ENCODE peak calls at places on chromosomes 7 and 10, in four cellular contexts. One of them, this sample, is unnamed.

GRCh38 chr7:151435971-151436370 is 4.0 kb downstream of the CRYGN start:
- DNase-seq in iris pigment epithelial cell: no peak
- DNase-seq in choroid plexus epithelial cell: no peak
- DNase-seq in mammary epithelial cell: no peak
- DNase-seq in this sample: no peak

GRCh38 chr10:98433881-98434732 is 12.6 kb downstream of the HPS1 start:
- DNase-seq in iris pigment epithelial cell: peak; percentile 71
- DNase-seq in mammary epithelial cell: peak; percentile 23
- DNase-seq in choroid plexus epithelial cell: peak; percentile 55
- DNase-seq in this sample: no peak

GRCh38 chr7:149772821-149773425 is 465 bp downstream of the ZNF467 start:
- DNase-seq in mammary epithelial cell: no peak
- DNase-seq in iris pigment epithelial cell: no peak
- DNase-seq in choroid plexus epithelial cell: no peak
- DNase-seq in this sample: no peak

GRCh38 chr10:35079763-35080162 is 10.4 kb downstream of the CUL2 start:
- DNase-seq in mammary epithelial cell: peak; percentile 70
- DNase-seq in iris pigment epithelial cell: peak; percentile 92
- DNase-seq in choroid plexus epithelial cell: peak; percentile 79
- DNase-seq in this sample: no peak

GRCh38 chr7:44449531-44449930 is 40.9 kb downstream of the NUDCD3 start:
- DNase-seq in mammary epithelial cell: no peak
- DNase-seq in choroid plexus epithelial cell: peak; percentile 16
- DNase-seq in iris pigment epithelial cell: no peak
- DNase-seq in this sample: no peak

GRCh38 chr7:1852781-1853618 is 182.9 kb downstream of the ELFN1 start:
- DNase-seq in iris pigment epithelial cell: no peak
- DNase-seq in mammary epithelial cell: no peak
- DNase-seq in choroid plexus epithelial cell: no peak
- DNase-seq in this sample: no peak

GRCh38 chr10:84095821-84096497 is 43.4 kb upstream of the GHITM start:
- DNase-seq in mammary epithelial cell: no peak
- DNase-seq in iris pigment epithelial cell: peak; percentile 2
- DNase-seq in choroid plexus epithelial cell: peak; percentile 34
- DNase-seq in this sample: no peak

GRCh38 chr10:35925511-35925910 is 283.4 kb upstream of the FZD8 start:
- DNase-seq in mammary epithelial cell: no peak
- DNase-seq in choroid plexus epithelial cell: peak; percentile 61
- DNase-seq in iris pigment epithelial cell: peak; percentile 28
- DNase-seq in this sample: no peak

GRCh38 chr10:14253711-14254110 is 77.0 kb downstream of the FRMD4A start:
- DNase-seq in mammary epithelial cell: no peak
- DNase-seq in iris pigment epithelial cell: no peak
- DNase-seq in choroid plexus epithelial cell: no peak
- DNase-seq in this sample: no peak

GRCh38 chr7:6589829-6590644 is at the start of gene INTS15:
- DNase-seq in choroid plexus epithelial cell: peak; percentile 84
- DNase-seq in mammary epithelial cell: peak; percentile 75
- DNase-seq in iris pigment epithelial cell: peak; percentile 81
- DNase-seq in this sample: peak; percentile 84

GRCh38 chr10:69051303-69051702 is 36.6 kb upstream of the SRGN start:
- DNase-seq in choroid plexus epithelial cell: peak; percentile 47
- DNase-seq in mammary epithelial cell: no peak
- DNase-seq in iris pigment epithelial cell: peak; percentile 39
- DNase-seq in this sample: peak; percentile 51

GRCh38 chr7:92988051-92988450 is 129.7 kb downstream of the SAMD9 start:
- DNase-seq in mammary epithelial cell: peak; percentile 74
- DNase-seq in iris pigment epithelial cell: peak; percentile 69
- DNase-seq in choroid plexus epithelial cell: peak; percentile 83
- DNase-seq in this sample: no peak

GRCh38 chr10:96402417-96403305 is 43.9 kb upstream of the OPALIN start:
- DNase-seq in choroid plexus epithelial cell: no peak
- DNase-seq in iris pigment epithelial cell: no peak
- DNase-seq in mammary epithelial cell: no peak
- DNase-seq in this sample: no peak

GRCh38 chr10:71128311-71129010 is 83.9 kb upstream of the UNC5B start:
- DNase-seq in choroid plexus epithelial cell: no peak
- DNase-seq in iris pigment epithelial cell: peak; percentile 5
- DNase-seq in mammary epithelial cell: no peak
- DNase-seq in this sample: no peak

GRCh38 chr10:79135790-79136189 is 67.0 kb downstream of the ZMIZ1 start:
- DNase-seq in iris pigment epithelial cell: no peak
- DNase-seq in choroid plexus epithelial cell: no peak
- DNase-seq in mammary epithelial cell: no peak
- DNase-seq in this sample: no peak

GRCh38 chr10:112954974-112955735 is 5.1 kb downstream of the TCF7L2 start:
- DNase-seq in mammary epithelial cell: no peak
- DNase-seq in choroid plexus epithelial cell: no peak
- DNase-seq in iris pigment epithelial cell: no peak
- DNase-seq in this sample: no peak

GRCh38 chr10:72557362-72557761 is 68.5 kb downstream of the MICU1 start:
- DNase-seq in mammary epithelial cell: no peak
- DNase-seq in iris pigment epithelial cell: peak; percentile 91
- DNase-seq in choroid plexus epithelial cell: peak; percentile 94
- DNase-seq in this sample: no peak

GRCh38 chr7:90178592-90179279 is 24.5 kb downstream of the STEAP1 start:
- DNase-seq in choroid plexus epithelial cell: peak; percentile 71
- DNase-seq in iris pigment epithelial cell: peak; percentile 68
- DNase-seq in mammary epithelial cell: peak; percentile 89
- DNase-seq in this sample: peak; percentile 9

GRCh38 chr10:62454696-62455451 is 80.7 kb downstream of the ZNF365 start:
- DNase-seq in mammary epithelial cell: peak; percentile 60
- DNase-seq in choroid plexus epithelial cell: peak; percentile 75
- DNase-seq in iris pigment epithelial cell: peak; percentile 75
- DNase-seq in this sample: no peak

GRCh38 chr7:92835851-92836488 is 403 bp downstream of the CDK6 start:
- DNase-seq in choroid plexus epithelial cell: peak; percentile 50
- DNase-seq in mammary epithelial cell: no peak
- DNase-seq in iris pigment epithelial cell: peak; percentile 47
- DNase-seq in this sample: peak; percentile 57

GRCh38 chr10:100364735-100365391 is 17.8 kb downstream of the SCD start:
- DNase-seq in choroid plexus epithelial cell: peak; percentile 78
- DNase-seq in mammary epithelial cell: peak; percentile 90
- DNase-seq in iris pigment epithelial cell: peak; percentile 66
- DNase-seq in this sample: no peak

GRCh38 chr10:128115356-128115755 is 10.9 kb downstream of the MKI67 start:
- DNase-seq in choroid plexus epithelial cell: no peak
- DNase-seq in mammary epithelial cell: no peak
- DNase-seq in iris pigment epithelial cell: no peak
- DNase-seq in this sample: no peak

GRCh38 chr10:5488272-5489161 is 10.9 kb downstream of the CALML5 start:
- DNase-seq in iris pigment epithelial cell: no peak
- DNase-seq in choroid plexus epithelial cell: no peak
- DNase-seq in mammary epithelial cell: peak; percentile 94
- DNase-seq in this sample: no peak

GRCh38 chr10:96968682-96969423 is 136.8 kb downstream of the LCOR start:
- DNase-seq in iris pigment epithelial cell: no peak
- DNase-seq in choroid plexus epithelial cell: no peak
- DNase-seq in mammary epithelial cell: no peak
- DNase-seq in this sample: no peak

GRCh38 chr10:100370976-100371706 is 24.1 kb downstream of the SCD start:
- DNase-seq in mammary epithelial cell: peak; percentile 94
- DNase-seq in iris pigment epithelial cell: peak; percentile 83
- DNase-seq in choroid plexus epithelial cell: peak; percentile 74
- DNase-seq in this sample: peak; percentile 73

GRCh38 chr10:1169186-1169885 is 113.2 kb downstream of the WDR37 start:
- DNase-seq in mammary epithelial cell: no peak
- DNase-seq in choroid plexus epithelial cell: no peak
- DNase-seq in iris pigment epithelial cell: no peak
- DNase-seq in this sample: no peak

GRCh38 chr7:107147464-107148214 is 21.2 kb upstream of the HBP1 start:
- DNase-seq in choroid plexus epithelial cell: peak; percentile 65
- DNase-seq in iris pigment epithelial cell: peak; percentile 55
- DNase-seq in mammary epithelial cell: peak; percentile 17
- DNase-seq in this sample: no peak

GRCh38 chr7:23655433-23655832 is 24.6 kb upstream of the FAM221A start:
- DNase-seq in choroid plexus epithelial cell: no peak
- DNase-seq in iris pigment epithelial cell: no peak
- DNase-seq in mammary epithelial cell: no peak
- DNase-seq in this sample: no peak

GRCh38 chr10:27801171-27801785 is 55.7 kb upstream of the MKX start:
- DNase-seq in choroid plexus epithelial cell: no peak
- DNase-seq in iris pigment epithelial cell: no peak
- DNase-seq in mammary epithelial cell: peak; percentile 51
- DNase-seq in this sample: no peak

GRCh38 chr10:22606164-22606614 is 108.2 kb downstream of the PIP4K2A start:
- DNase-seq in mammary epithelial cell: no peak
- DNase-seq in choroid plexus epithelial cell: peak; percentile 71
- DNase-seq in iris pigment epithelial cell: peak; percentile 80
- DNase-seq in this sample: no peak

GRCh38 chr7:95921543-95921942 is 149.2 kb downstream of the DYNC1I1 start:
- DNase-seq in choroid plexus epithelial cell: no peak
- DNase-seq in mammary epithelial cell: peak; percentile 26
- DNase-seq in iris pigment epithelial cell: no peak
- DNase-seq in this sample: no peak